ENCODE peak calls at places on chromosomes 6 and 20, in five cellular contexts. P, U, V, M and I are unnamed samples.

GRCh38 chr6:23736577-23736976 is 389.4 kb upstream of the NRSN1 start:
- DNase-seq in P (no peak), U (no peak), V (no peak), M (no peak), I (no peak)

GRCh38 chr6:45655630-45656422 is 278.1 kb upstream of the SUPT3H start:
- DNase-seq in P (no peak), U (peak; percentile 82), V (no peak), M (no peak), I (no peak)

GRCh38 chr6:27038498-27038897 is 209.0 kb upstream of the PRSS16 start:
- DNase-seq in P (no peak), U (no peak), V (no peak), M (no peak), I (no peak)

GRCh38 chr20:49415005-49415663 is 67.3 kb downstream of the KCNB1 start:
- DNase-seq in P (no peak), U (no peak), V (no peak), M (no peak), I (no peak)

GRCh38 chr6:107318100-107318736 is 141.1 kb downstream of the PDSS2 start:
- DNase-seq in P (peak; percentile 78), U (peak; percentile 52), V (no peak), M (peak; percentile 21), I (peak; percentile 31)

GRCh38 chr6:43278524-43279078 is 19.5 kb upstream of the SLC22A7 start:
- DNase-seq in P (peak; percentile 46), U (peak; percentile 50), V (no peak), M (no peak), I (no peak)

GRCh38 chr6:15090145-15090579 is 155.7 kb upstream of the JARID2 start:
- DNase-seq in P (peak; percentile 62), U (no peak), V (no peak), M (no peak), I (no peak)

GRCh38 chr6:105592329-105592728 is 189.4 kb upstream of the PREP start:
- DNase-seq in P (no peak), U (peak; percentile 88), V (no peak), M (no peak), I (no peak)

GRCh38 chr20:43916875-43917371 is 2.3 kb downstream of the TOX2 start:
- DNase-seq in P (no peak), U (no peak), V (no peak), M (peak; percentile 11), I (no peak)

GRCh38 chr20:24981750-24982149 is 10.8 kb downstream of the APMAP start:
- DNase-seq in P (no peak), U (no peak), V (no peak), M (no peak), I (no peak)

GRCh38 chr6:35381132-35381531 is 38.8 kb downstream of the PPARD start:
- DNase-seq in P (no peak), U (no peak), V (no peak), M (no peak), I (no peak)

GRCh38 chr6:579339-579738 is 77.6 kb downstream of the HUS1B start:
- DNase-seq in P (peak; percentile 49), U (peak; percentile 26), V (no peak), M (no peak), I (peak; percentile 17)

GRCh38 chr20:47198254-47198671 is 158.2 kb downstream of the ZMYND8 start:
- DNase-seq in P (no peak), U (no peak), V (no peak), M (peak; percentile 40), I (no peak)

GRCh38 chr20:54909702-54910101 is 434.3 kb downstream of the DOK5 start:
- DNase-seq in P (no peak), U (no peak), V (no peak), M (no peak), I (no peak)

GRCh38 chr6:45423901-45424627 is 46.3 kb upstream of the SUPT3H start:
- DNase-seq in P (no peak), U (no peak), V (no peak), M (peak; percentile 18), I (no peak)

GRCh38 chr6:2028457-2029038 is 216.9 kb downstream of the GMDS start:
- DNase-seq in P (no peak), U (peak; percentile 0), V (no peak), M (no peak), I (no peak)

GRCh38 chr6:47392251-47392650 is 82.5 kb upstream of the TNFRSF21 start:
- DNase-seq in P (no peak), U (no peak), V (no peak), M (no peak), I (no peak)

GRCh38 chr20:53897884-53898557 is 172.4 kb downstream of the BCAS1 start:
- DNase-seq in P (no peak), U (no peak), V (no peak), M (no peak), I (no peak)

GRCh38 chr6:130020106-130020851 is 1.9 kb downstream of the L3MBTL3 start:
- DNase-seq in P (peak; percentile 45), U (peak; percentile 7), V (peak; percentile 15), M (peak; percentile 45), I (peak; percentile 21)

GRCh38 chr6:37314803-37315515 is 38.8 kb upstream of the RNF8 start:
- DNase-seq in P (peak; percentile 83), U (peak; percentile 38), V (no peak), M (peak; percentile 33), I (peak; percentile 22)

GRCh38 chr6:41618598-41618997 is 19.7 kb upstream of the MDFI start:
- DNase-seq in P (no peak), U (no peak), V (no peak), M (no peak), I (no peak)

GRCh38 chr6:39899540-39900295 is 34.5 kb downstream of the MOCS1 start:
- DNase-seq in P (no peak), U (no peak), V (no peak), M (no peak), I (no peak)